ENCODE peak calls at places on chromosomes 4 and X, in four cellular contexts. B is neural crest cell, Y is cardiac fibroblast, I is HFF-Myc. R is an unnamed sample.

GRCh38 chrX:31139966-31140365 is 68.1 kb upstream of the FTHL17 start:
- DNase-seq in B (no peak), Y (no peak), I (no peak), R (no peak)

GRCh38 chrX:154818916-154819770 is 13.9 kb upstream of the MPP1 start:
- DNase-seq in B (no peak), Y (no peak), I (no peak), R (no peak)

GRCh38 chr4:140176735-140177134 is 22.8 kb upstream of the MAML3 start:
- DNase-seq in B (no peak), Y (peak), I (peak), R (no peak)

GRCh38 chrX:150536455-150537116 is 31.8 kb upstream of the MTM1 start:
- DNase-seq in B (no peak), Y (no peak), I (no peak), R (no peak)

GRCh38 chr4:186621959-186622553 is 66.7 kb upstream of the MTNR1A start:
- DNase-seq in B (no peak), Y (peak), I (peak), R (no peak)

GRCh38 chr4:177250056-177250696 is 59.5 kb upstream of the NEIL3 start:
- DNase-seq in B (peak), Y (peak), I (peak), R (peak)

GRCh38 chr4:1855334-1856070 is 454 bp downstream of the LETM1 start:
- DNase-seq in B (no peak), Y (peak), I (no peak), R (no peak)

GRCh38 chr4:148355442-148356123 is 86.6 kb downstream of the NR3C2 start:
- DNase-seq in B (no peak), Y (no peak), I (no peak), R (no peak)

GRCh38 chr4:3337357-3337732 is 44.5 kb downstream of the RGS12 start:
- DNase-seq in B (no peak), Y (no peak), I (no peak), R (no peak)

GRCh38 chr4:12701384-12701783 is 782.8 kb downstream of the RAB28 start:
- DNase-seq in B (no peak), Y (no peak), I (no peak), R (no peak)

GRCh38 chr4:153509724-153510123 is 43.6 kb downstream of the TMEM131L start:
- DNase-seq in B (no peak), Y (no peak), I (no peak), R (no peak)

GRCh38 chrX:84186603-84187358 is 1.2 kb downstream of the RPS6KA6 start:
- DNase-seq in B (no peak), Y (no peak), I (no peak), R (peak)

GRCh38 chr4:121155893-121156292 is 8.2 kb downstream of the TNIP3 start:
- DNase-seq in B (no peak), Y (peak), I (peak), R (no peak)

GRCh38 chr4:38823766-38824165 is 19.2 kb upstream of the TLR1 start:
- DNase-seq in B (no peak), Y (no peak), I (no peak), R (no peak)

GRCh38 chrX:41386222-41386990 is 52.4 kb downstream of the DDX3X start:
- DNase-seq in B (no peak), Y (peak), I (no peak), R (no peak)

GRCh38 chr4:76782837-76783236 is 115.1 kb downstream of the SOWAHB start:
- DNase-seq in B (no peak), Y (peak), I (no peak), R (no peak)

GRCh38 chrX:111869639-111870034 is 6.3 kb upstream of the TRPC5OS start:
- DNase-seq in B (peak), Y (peak), I (no peak), R (peak)

GRCh38 chrX:103839404-103839803 is 7.3 kb upstream of the RAB9B start:
- DNase-seq in B (no peak), Y (peak), I (no peak), R (no peak)

GRCh38 chr4:20431422-20432014 is 179.8 kb downstream of the SLIT2 start:
- DNase-seq in B (no peak), Y (peak), I (no peak), R (no peak)

GRCh38 chr4:7194251-7195137 is 2.2 kb downstream of the SORCS2 start:
- DNase-seq in B (no peak), Y (peak), I (no peak), R (peak)

GRCh38 chr4:85932371-85933305 is 427.2 kb downstream of the MAPK10 start:
- DNase-seq in B (no peak), Y (peak), I (no peak), R (no peak)

GRCh38 chr4:43234626-43235025 is 342.1 kb downstream of the GRXCR1 start:
- DNase-seq in B (no peak), Y (peak), I (no peak), R (no peak)

GRCh38 chrX:17459596-17459995 is 84.6 kb downstream of the NHS start:
- DNase-seq in B (no peak), Y (peak), I (no peak), R (no peak)

GRCh38 chr4:167622481-167623240 is 388.4 kb upstream of the SPOCK3 start:
- DNase-seq in B (peak), Y (peak), I (no peak), R (peak)

GRCh38 chr4:39759569-39759968 is 61.6 kb downstream of the UBE2K start:
- DNase-seq in B (no peak), Y (no peak), I (no peak), R (no peak)

GRCh38 chrX:43025806-43026205 is 247.8 kb upstream of the PPP1R2C start:
- DNase-seq in B (no peak), Y (no peak), I (no peak), R (no peak)

GRCh38 chrX:30313322-30313721 is 4.1 kb upstream of the NR0B1 start:
- DNase-seq in B (no peak), Y (no peak), I (no peak), R (no peak)

DNA sequence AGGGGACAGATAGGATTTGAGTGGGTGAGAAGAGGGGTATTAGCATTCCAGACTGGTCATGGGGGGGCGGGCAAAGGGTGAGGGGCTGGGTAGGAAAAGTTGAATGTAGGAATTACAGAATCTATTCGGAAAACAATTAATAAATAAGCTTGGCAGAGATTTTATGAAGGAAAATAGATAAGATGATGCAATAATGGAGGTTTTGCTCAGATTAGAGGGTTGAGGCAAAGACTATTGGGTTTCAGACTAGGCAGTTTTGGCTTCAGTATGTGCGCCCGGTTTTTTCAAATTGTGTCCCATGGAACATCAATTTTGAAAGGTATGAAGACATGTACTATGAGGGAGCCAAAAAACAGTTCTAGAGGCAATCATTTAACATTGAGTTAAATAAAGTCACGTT is 410.6 kb downstream of the SPRY1 start:
- DNase-seq in B (no peak), Y (no peak), I (no peak), R (no peak)
- TF ChIP-seq CTCF in B (no peak), Y (no peak), I (no peak), R (no peak)

DNA sequence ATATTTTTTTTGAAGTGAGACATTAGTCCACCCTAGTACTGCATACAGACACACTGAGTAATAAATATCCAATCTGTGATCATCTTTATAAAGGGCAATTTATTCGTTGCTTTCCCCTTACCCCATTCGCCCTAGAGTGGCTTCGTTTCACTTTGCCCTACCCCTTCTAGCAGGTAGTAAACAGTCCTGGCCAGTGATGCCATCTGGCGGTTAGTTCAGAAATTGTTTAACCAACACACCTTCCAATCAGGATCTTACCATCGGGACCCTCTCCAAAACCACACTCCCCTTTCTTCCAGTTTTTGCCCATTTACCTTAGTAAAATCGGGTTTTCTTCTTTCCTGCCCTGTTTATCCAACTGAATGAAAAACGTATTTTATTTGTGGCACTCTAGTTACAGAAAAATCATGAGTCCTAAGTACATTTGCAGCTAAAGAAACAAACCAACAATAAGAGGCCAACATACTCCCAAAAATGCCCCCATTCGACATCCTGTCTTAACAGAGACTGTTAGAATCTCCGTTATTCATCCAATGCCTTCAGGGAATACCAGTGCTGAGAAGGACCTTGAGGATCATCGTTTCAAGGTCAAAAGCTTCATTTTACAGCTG is 2.2 kb downstream of the PPA2 start:
- DNase-seq in B (peak), Y (peak), I (peak), R (peak)
- TF ChIP-seq CTCF in B (peak), Y (peak), I (peak), R (no peak)

DNA sequence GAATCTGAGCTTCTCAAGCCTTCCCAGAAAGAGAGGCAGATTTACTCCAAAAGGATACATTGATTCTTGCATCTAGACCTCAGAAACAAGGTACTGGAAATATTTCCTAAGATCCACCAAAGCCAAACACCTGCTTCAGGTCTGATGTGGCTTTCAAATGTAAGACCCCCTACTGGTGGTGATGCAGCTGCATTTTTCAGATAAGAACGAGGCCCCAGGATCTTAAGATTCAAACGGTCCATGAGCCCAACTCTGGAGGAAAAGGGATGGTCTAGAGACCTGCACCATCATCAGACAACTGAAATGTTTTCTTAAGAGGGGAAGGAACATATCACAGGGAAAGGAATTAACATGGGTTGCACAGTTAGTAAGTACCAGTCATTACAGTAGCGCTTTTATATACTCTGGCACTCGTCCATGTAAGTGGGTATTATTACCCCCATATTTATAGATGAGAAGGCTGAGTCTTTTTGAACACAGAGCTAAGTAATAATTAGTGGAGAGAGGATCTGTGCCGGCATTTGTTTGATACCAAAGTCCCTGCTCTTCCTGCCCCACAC is 73.7 kb downstream of the LEF1 start:
- DNase-seq in B (no peak), Y (no peak), I (no peak), R (no peak)
- TF ChIP-seq CTCF in B (no peak), Y (no peak), I (peak), R (no peak)

GRCh38 chr4:95091272-95091671 is 333.5 kb downstream of the BMPR1B start:
- DNase-seq in B (no peak), Y (peak), I (no peak), R (peak)

GRCh38 chr4:95092762-95093161 is 335.0 kb downstream of the BMPR1B start:
- DNase-seq in B (no peak), Y (no peak), I (no peak), R (peak)

GRCh38 chr4:95093460-95093859 is 335.7 kb downstream of the BMPR1B start:
- DNase-seq in B (no peak), Y (no peak), I (no peak), R (no peak)

GRCh38 chr4:95093936-95094929 is 336.5 kb downstream of the BMPR1B start:
- DNase-seq in B (no peak), Y (no peak), I (no peak), R (no peak)

DNA sequence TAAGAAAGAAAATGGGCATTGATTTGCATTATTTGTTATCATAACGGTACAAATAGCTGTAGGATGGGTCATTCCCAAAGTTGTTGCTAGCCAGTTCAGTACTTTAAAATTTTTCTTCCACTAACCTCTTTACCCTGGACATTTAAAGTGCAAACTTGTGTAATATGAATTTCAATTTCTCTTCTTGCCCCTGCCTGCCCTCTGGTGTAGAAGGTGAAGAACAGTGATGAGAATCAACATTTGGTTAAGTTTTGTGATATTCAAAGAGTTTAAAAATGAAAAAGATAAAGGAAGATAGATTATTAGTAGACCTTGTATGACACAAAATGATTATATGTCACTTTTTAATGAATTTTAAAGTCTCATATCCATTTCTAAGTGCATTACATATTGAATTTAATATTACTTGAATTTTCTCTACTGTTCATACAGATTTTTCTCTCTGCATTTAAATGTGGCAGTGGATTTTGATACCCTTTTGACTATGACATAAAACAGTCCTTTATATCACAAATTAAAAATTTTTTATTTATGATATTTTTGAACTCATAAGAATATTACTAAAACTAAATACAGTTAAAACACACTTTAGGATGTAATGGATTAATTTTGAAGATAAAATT is 337.7 kb downstream of the BMPR1B start:
- DNase-seq in B (no peak), Y (peak), I (no peak), R (peak)
- TF ChIP-seq CTCF in B (peak), Y (peak), I (peak), R (peak)

GRCh38 chr4:52868138-52868537 is 6.0 kb downstream of the RASL11B start:
- DNase-seq in B (no peak), Y (no peak), I (no peak), R (no peak)
- TF ChIP-seq CTCF in B (no peak), Y (no peak), I (no peak), R (no peak)

DNA sequence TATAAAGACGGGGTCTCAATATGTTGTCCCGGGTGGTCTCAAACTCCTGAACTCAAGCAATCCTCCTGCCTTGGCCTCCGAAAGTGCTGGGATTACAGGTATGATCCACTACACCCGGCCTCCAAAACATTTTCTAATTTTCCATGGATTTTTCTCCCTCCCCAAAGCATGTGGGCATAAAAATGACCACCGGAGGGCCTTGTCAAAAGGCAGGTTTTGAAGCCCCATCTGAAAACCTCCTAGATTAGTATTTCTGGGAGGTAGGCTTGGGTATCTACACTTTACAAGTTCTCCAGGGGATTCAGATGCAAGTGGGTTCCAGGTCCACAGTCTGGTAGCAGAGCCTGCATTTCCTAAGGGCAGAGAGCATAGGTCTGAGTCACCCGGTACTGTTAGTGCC is 1.4 kb upstream of the GPR173 start:
- DNase-seq in B (no peak), Y (peak), I (no peak), R (no peak)
- TF ChIP-seq CTCF in B (peak), Y (peak), I (peak), R (no peak)

DNA sequence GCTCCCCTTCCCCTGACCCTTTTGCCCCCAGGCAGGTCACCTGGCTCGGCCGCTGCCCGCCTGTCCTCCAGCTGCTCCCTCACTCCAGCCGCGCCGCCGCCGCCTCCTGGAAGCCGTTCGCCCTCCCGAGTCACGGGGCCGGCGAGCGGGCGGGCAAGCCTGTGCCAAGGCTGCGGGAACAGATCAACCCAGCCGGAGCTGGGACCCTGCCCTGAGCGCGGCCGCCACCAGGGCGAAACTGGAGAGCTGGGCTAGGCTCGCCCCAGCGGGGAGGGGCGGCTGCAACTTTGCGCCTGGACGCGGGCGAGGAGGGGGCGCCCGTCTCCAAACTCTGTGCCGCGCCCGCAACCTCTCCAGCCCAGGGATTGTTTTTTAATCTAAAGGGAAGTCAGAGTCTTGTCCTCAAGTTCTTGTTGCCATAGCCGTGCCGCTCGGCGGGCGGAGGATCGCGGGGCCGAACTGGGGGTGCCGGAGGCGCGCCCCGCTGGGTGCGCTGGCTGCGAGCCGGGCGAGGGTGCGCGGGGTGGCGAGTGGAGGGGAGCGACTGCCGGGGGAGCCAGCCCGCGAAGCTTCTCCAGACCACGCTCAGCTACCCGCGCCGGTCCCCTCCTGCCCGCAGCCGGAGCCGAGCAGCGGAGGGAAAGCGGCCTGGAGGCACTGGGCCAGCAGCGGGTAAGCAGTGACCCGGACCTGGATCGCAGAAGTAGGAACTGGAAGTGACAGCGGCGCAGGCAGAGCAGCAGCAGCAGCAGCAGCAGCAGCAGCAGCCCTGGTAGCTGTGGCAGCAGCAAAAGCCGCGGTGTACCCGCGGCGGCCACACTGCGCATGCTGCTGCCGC is 13.4 kb downstream of the ARHGEF6 start:
- DNase-seq in B (peak), Y (peak), I (no peak), R (peak)
- TF ChIP-seq CTCF in B (peak), Y (peak), I (no peak), R (peak)

GRCh38 chrX:21725498-21725897 is 32.4 kb downstream of the SMPX start:
- DNase-seq in B (no peak), Y (peak), I (no peak), R (no peak)
- TF ChIP-seq CTCF in B (peak), Y (peak), I (peak), R (peak)

GRCh38 chr4:92270908-92271307 is 32.9 kb upstream of the GRID2 start:
- DNase-seq in B (no peak), Y (no peak), I (no peak), R (no peak)
- TF ChIP-seq CTCF in B (no peak), Y (no peak), I (no peak), R (no peak)

GRCh38 chr4:166318810-166319525 is 445.9 kb downstream of the TLL1 start:
- DNase-seq in B (no peak), Y (peak), I (peak), R (no peak)

GRCh38 chr4:166323250-166323649 is 450.2 kb downstream of the TLL1 start:
- DNase-seq in B (no peak), Y (no peak), I (no peak), R (no peak)

DNA sequence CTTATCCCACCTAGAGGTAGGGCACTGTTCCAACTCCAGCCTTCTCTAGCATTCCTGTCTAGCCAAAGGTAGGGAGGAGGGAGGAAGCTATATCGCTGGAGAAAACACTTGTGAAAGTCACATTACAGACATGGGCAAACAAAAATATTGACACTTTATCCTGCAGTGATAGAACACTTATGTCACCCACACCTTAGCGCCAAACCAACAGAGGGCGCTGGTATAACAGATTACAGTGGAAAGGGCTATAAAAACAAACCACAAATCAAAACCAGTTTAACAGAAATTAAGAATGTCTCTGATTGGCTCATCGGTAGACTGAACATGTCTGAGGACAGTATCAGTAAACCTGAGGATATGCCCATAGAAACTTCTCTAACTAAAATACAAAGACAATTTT is 451.3 kb downstream of the TLL1 start:
- DNase-seq in B (peak), Y (peak), I (peak), R (peak)
- TF ChIP-seq CTCF in B (peak), Y (peak), I (peak), R (peak)